ENCODE peak calls at places on chromosomes 5 and 9, in six cellular contexts. A is Peyer's patch, K is neuronal stem cell, X is A549, E is psoas muscle, Z is uterus. I is an unnamed sample.

GRCh38 chr5:119078870-119079269 is 8.0 kb downstream of the DMXL1 start:
- DNase-seq in A (no peak), K (no peak), X (no peak), E (no peak), Z (no peak), I (no peak)

GRCh38 chr5:59450245-59450644 is 443.3 kb downstream of the PDE4D start:
- DNase-seq in A (no peak), K (no peak), X (peak; percentile 58), E (no peak), Z (no peak), I (no peak)

GRCh38 chr9:87226896-87227295 is 270.8 kb upstream of the DAPK1 start:
- DNase-seq in A (no peak), K (no peak), X (no peak), E (no peak), Z (no peak), I (no peak)

GRCh38 chr5:82417776-82418607 is 139.8 kb upstream of the RPS23 start:
- DNase-seq in A (no peak), K (no peak), X (no peak), E (no peak), Z (no peak), I (peak; percentile 71)

GRCh38 chr5:1789838-1790462 is 9.7 kb downstream of the MRPL36 start:
- DNase-seq in A (peak; percentile 7), K (no peak), X (no peak), E (no peak), Z (no peak), I (peak; percentile 26)

GRCh38 chr9:104104407-104104806 is 10.3 kb downstream of the SMC2 start:
- DNase-seq in A (no peak), K (no peak), X (no peak), E (no peak), Z (no peak), I (no peak)

GRCh38 chr5:149932445-149933350 is 11.9 kb downstream of the PDE6A start:
- DNase-seq in A (no peak), K (no peak), X (peak; percentile 69), E (peak; percentile 40), Z (peak; percentile 18), I (peak; percentile 58)

GRCh38 chr9:130390371-130390770 is 54.4 kb upstream of the ASS1 start:
- DNase-seq in A (no peak), K (no peak), X (no peak), E (no peak), Z (no peak), I (no peak)

GRCh38 chr9:82934949-82935348 is 128.0 kb downstream of the RASEF start:
- DNase-seq in A (no peak), K (no peak), X (peak; percentile 96), E (no peak), Z (no peak), I (no peak)

GRCh38 chr9:108664309-108665255 is 191.2 kb downstream of the ACTL7B start:
- DNase-seq in A (no peak), K (no peak), X (no peak), E (no peak), Z (no peak), I (no peak)

GRCh38 chr5:109304323-109304722 is 105.5 kb downstream of the PJA2 start:
- DNase-seq in A (no peak), K (no peak), X (no peak), E (no peak), Z (no peak), I (no peak)

GRCh38 chr5:1020461-1020961 is 11.9 kb downstream of the NKD2 start:
- DNase-seq in A (no peak), K (no peak), X (no peak), E (no peak), Z (no peak), I (peak; percentile 50)

GRCh38 chr5:76209297-76209696 is 126.1 kb downstream of the SV2C start:
- DNase-seq in A (no peak), K (no peak), X (peak; percentile 6), E (no peak), Z (no peak), I (no peak)

GRCh38 chr9:15018238-15018637 is 108.0 kb upstream of the FREM1 start:
- DNase-seq in A (no peak), K (no peak), X (no peak), E (no peak), Z (no peak), I (no peak)

GRCh38 chr9:113659039-113659438 is 195.5 kb downstream of the RGS3 start:
- DNase-seq in A (no peak), K (no peak), X (no peak), E (no peak), Z (no peak), I (no peak)

GRCh38 chr9:82543726-82544125 is 519.2 kb downstream of the RASEF start:
- DNase-seq in A (no peak), K (no peak), X (no peak), E (no peak), Z (no peak), I (no peak)

GRCh38 chr5:53557386-53557785 is 3.1 kb upstream of the NDUFS4 start:
- DNase-seq in A (no peak), K (no peak), X (no peak), E (no peak), Z (no peak), I (no peak)

GRCh38 chr5:53556001-53556400 is 4.4 kb upstream of the NDUFS4 start:
- DNase-seq in A (no peak), K (no peak), X (no peak), E (no peak), Z (no peak), I (no peak)

GRCh38 chr5:53558966-53559365 is 1.5 kb upstream of the NDUFS4 start:
- DNase-seq in A (no peak), K (no peak), X (no peak), E (no peak), Z (no peak), I (no peak)

GRCh38 chr5:53560028-53560427 is 411 bp upstream of the NDUFS4 start:
- DNase-seq in A (no peak), K (no peak), X (no peak), E (no peak), Z (no peak), I (no peak)

DNA sequence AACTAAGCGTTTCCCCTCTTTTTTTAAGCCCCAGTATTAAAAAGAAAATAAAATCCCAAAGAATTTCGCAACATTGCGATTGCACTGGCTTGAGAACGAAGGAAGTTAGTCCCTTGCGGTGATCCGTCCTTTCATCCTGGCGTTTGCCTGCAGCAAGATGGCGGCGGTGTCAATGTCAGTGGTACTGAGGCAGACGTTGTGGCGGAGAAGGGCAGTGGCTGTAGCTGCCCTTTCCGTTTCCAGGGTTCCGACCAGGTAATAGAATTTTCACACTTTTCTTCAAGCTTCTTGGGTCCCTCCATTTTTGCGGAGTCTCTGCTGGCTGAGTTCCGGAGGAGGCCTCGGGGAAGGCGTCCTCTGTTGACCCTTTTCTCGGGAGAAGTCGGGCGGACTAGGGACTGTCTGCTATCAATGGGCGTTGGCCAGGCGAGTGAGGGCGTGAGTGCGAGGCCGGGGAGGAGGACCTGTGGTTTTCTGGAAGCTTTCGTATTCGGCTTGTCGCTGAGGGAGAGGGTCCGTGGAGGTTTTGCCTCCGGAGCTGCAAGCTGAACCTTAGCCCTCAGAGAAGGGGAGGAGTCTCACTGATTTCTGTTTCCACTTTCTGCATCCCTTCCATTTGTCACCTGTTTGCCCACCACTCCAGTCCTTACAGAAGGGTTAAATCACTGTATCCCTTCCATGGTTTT is at the start of gene NDUFS4:
- DNase-seq in A (peak; percentile 93), K (peak; percentile 72), X (peak; percentile 92), E (peak; percentile 86), Z (peak; percentile 83), I (peak; percentile 87)
- H3K27ac ChIP-seq in A (peak within 1 kb of the TSS; percentile 83), K (peak within 1 kb of the TSS; percentile 76), X (peak within 1 kb of the TSS; percentile 80), E (peak within 1 kb of the TSS; percentile 81), Z (peak within 1 kb of the TSS; percentile 88), I (peak within 1 kb of the TSS; percentile 92)

DNA sequence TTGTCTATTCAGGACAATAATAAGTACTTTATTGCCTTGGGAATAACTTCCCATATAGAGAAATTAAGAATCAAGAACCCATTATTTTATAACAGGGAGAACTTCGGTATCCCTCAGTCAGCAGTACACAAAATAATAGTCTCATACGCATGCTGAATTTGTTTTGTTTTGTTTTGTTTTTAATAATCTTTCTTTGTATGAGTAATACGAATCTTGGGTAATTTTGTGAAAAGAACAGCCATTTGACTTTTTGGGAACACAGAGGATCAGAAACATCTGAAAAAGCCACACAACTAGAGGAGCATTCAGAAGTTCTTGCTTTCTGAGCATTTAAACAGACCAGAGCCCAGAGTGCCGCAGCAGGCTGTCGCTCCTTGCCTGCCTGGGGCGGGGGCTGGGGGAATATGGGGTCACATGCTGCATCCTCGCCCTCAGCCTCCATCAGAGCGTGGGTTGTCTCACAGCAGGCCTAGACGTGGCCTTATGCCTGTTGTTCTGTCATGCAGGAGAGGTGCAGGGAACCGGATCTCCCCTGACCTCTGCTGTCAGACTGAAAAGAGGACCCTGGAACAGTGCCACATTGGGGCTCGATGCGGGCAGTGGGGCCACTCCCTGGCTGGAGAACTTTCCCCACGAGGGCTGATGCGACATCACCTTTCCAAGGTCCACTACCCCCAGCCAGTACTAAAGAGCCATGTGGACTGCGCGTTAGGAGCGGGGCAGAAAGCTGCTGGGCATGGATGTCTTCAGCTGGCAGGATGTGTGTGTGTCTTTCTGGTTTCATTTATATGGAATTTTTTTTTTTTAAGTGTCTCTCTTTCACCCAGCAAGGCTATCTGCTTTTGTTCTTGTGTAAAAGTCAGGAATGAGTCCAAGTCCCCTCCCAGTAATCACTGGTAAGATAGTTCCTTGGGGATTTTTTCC is 133.4 kb upstream of the OTULINL start:
- DNase-seq in A (no peak), K (no peak), X (no peak), E (no peak), Z (no peak), I (peak; percentile 46)
- H3K27ac ChIP-seq in A (peak overlapping the region; percentile 61), K (no peak overlapping the region), X (no peak overlapping the region), E (peak overlapping the region; percentile 83), Z (peak overlapping the region; percentile 85), I (peak overlapping the region; percentile 97)

DNA sequence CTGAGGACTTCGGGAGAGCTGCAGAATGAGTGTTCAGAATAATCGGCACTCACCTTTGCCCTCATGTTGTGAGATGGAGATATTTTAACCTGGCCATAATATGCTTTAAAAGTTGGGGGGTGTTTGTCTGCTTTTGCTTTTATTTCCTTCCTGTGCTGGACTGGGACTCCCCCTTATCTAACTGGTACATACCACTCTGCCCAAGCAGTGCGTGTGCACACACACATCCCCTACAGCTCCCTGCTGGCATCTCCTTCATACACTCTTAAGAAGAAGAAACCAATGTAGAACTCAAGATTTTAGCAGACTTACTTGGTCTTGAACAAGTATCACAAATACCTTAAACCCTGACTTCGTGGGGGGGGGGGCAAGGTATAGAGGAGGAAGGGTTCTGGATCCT is 146.2 kb upstream of the DMRT1 start:
- DNase-seq in A (no peak), K (no peak), X (no peak), E (no peak), Z (no peak), I (no peak)
- H3K27ac ChIP-seq in A (peak overlapping the region; percentile 78), K (no peak overlapping the region), X (peak overlapping the region; percentile 78), E (peak overlapping the region; percentile 95), Z (peak overlapping the region; percentile 98), I (peak overlapping the region; percentile 99)

DNA sequence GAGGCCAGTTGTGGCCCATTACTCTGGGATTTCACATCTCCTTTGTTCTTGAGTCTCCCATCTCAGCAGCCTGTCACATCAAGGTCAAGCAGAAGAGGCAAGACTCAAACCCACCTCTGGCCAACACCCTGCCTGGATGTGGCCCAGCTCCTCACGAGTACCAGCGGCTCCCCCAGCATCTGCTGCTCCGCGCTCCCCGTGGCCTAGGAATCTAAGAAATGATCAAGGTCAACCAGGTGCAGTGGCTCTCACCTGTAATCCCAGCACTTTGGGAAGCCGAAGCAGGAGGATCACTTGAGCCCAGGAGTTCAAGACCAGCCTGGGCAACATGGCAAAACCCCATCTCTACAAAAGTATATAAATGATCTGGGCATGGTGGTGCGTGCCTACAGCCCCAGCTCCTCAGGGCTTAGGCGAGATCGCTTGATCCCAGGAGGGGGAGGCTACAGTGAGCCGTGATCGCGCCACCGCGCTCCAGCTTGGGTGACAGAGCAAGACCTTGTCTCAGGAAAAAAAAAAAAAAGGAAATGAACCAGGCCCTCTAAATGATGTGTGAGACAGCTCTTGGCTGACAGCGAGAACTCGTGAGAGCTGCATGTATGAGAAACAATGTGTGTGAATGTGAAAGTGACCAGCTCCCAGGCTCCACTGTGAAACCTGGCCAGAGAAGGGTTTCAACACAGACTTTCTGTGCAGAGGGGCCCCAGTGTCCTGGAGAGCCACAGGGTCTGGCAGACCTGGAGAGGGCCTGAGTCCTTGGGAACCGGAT is 61.6 kb upstream of the ANGPTL2 start:
- DNase-seq in A (peak; percentile 58), K (no peak), X (no peak), E (no peak), Z (peak; percentile 76), I (peak; percentile 86)
- H3K27ac ChIP-seq in A (peak overlapping the region; percentile 81), K (no peak overlapping the region), X (no peak overlapping the region), E (peak overlapping the region; percentile 40), Z (peak overlapping the region; percentile 99), I (peak overlapping the region; percentile 93)

I was measured in right cardiac atrium.